ENCODE peak calls at places on chromosome X, in eight cellular contexts. R is right lobe of liver, S is tibial nerve, Y is cardiac muscle cell, L is SK-N-SH, W is GM23338, K is A549, B is pancreas. T is an unnamed sample. For H3K4me1, the result is how much of the 10 kb centered on the place peaks cover.

GRCh38 chrX:270848-271367 is 10.3 kb upstream of the PLCXD1 start:
- DNase-seq in W (peak), Y (no peak), L (no peak), B (no peak), K (no peak), R (peak), S (peak), T (peak)

GRCh38 chrX:68719904-68720614 is 72.6 kb downstream of the STARD8 start:
- DNase-seq in W (peak), Y (no peak), L (no peak), K (peak), S (no peak), R (peak), B (no peak), T (peak)

GRCh38 chrX:64097891-64098290 is 107.6 kb downstream of the AMER1 start:
- DNase-seq in L (no peak), B (no peak), K (no peak), Y (no peak), W (no peak), S (no peak), R (no peak), T (no peak)

GRCh38 chrX:17476411-17476810 is 101.4 kb downstream of the NHS start:
- DNase-seq in R (no peak), L (no peak), B (no peak), S (no peak), Y (no peak), W (no peak), K (no peak), T (no peak)

GRCh38 chrX:42803320-42803719 is 25.4 kb upstream of the PPP1R2C start:
- DNase-seq in W (no peak), Y (no peak), S (no peak), R (no peak), B (no peak), L (no peak), K (no peak), T (no peak)

GRCh38 chrX:43949669-43950068 is 23.5 kb downstream of the NDP start:
- DNase-seq in B (no peak), L (no peak), R (peak), K (peak), Y (peak), S (peak), W (peak), T (no peak)

GRCh38 chrX:148133099-148133725 is 152.1 kb downstream of the FMR1NB start:
- DNase-seq in B (no peak), Y (no peak), L (no peak), S (no peak), R (no peak), K (peak), W (peak), T (no peak)

GRCh38 chrX:88135735-88136134 is 611.3 kb upstream of the CPXCR1 start:
- DNase-seq in K (no peak), Y (peak), R (no peak), B (no peak), L (no peak), S (no peak), W (peak), T (peak)

GRCh38 chrX:22800360-22800759 is 199.4 kb upstream of the DDX53 start:
- DNase-seq in K (peak), S (peak), L (no peak), R (no peak), W (peak), B (no peak), Y (no peak), T (peak)

GRCh38 chrX:103585421-103586313 is at the start of gene TCEAL4:
- DNase-seq in S (peak), K (peak), R (peak), Y (peak), W (peak), B (peak), L (peak), T (peak)

GRCh38 chrX:2576793-2577192 is 76.0 kb upstream of the DHRSX start:
- DNase-seq in L (no peak), W (no peak), S (no peak), K (peak), R (no peak), Y (no peak), B (no peak), T (no peak)

GRCh38 chrX:67723580-67724351 is 179.9 kb downstream of the AR start:
- DNase-seq in Y (no peak), R (no peak), L (no peak), W (no peak), B (no peak), K (no peak), S (no peak), T (no peak)

DNA sequence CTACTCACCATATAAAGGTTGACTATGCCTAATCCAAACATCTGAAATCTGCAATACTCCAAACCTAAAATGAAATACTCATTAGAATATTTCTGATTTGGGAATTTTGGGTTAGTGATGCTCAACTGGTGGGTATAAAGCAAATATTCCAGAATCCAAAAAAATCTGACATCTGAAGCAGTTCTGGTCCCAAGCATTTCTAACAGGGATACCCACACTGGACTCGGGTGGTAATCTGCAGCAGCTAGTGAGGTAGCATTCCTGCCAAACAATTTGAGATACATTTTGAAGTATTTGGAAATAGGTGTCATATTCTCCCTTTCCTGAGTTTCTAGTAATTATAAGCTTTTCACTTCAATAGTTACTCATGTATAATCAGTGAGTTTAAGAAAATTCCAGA is 49.6 kb upstream of the RPA4 start:
- DNase-seq in Y (no peak), S (no peak), K (no peak), B (no peak), W (no peak), L (no peak), R (no peak), T (no peak)
- H3K4me1 ChIP-seq in Y (under half), S (under half), K (under half), B (under half), W (under half), L (under half), R (under half), T (under half)

GRCh38 chrX:39150210-39150609 is 349.0 kb downstream of the MID1IP1 start:
- DNase-seq in R (no peak), Y (no peak), K (no peak), S (no peak), W (peak), L (no peak), B (no peak), T (no peak)
- TF ChIP-seq CTCF in R (no peak), Y (no peak), K (no peak), S (no peak), W (no peak), L (no peak), B (no peak), T (no peak)

DNA sequence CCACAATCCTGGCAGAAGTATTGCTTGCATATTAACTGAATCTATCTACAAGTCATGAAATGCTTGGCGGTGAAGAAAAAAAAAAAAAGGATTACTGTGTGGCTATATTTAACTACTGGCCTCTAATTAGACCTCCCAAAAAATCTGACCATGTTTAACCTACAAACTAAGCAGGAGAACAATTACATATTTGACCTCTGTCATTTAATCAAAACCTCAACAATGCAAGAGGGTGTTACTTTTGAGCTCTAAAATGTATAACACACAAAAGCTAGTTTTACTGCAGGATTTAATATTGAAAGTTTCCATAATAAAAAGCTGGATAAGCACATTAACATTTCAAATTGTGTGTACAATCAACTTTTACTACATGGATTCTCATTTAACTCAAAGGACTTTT is 1.5 kb downstream of the ITM2A start:
- DNase-seq in Y (no peak), L (no peak), S (no peak), B (no peak), K (no peak), R (no peak), W (no peak), T (no peak)
- H3K4me3 ChIP-seq in Y (no peak), L (no peak), S (no peak), B (no peak), K (no peak), R (no peak), W (peak), T (no peak)

GRCh38 chrX:65696613-65697012 is 29.2 kb downstream of the MSN start:
- DNase-seq in W (no peak), B (no peak), Y (no peak), K (no peak), S (no peak), L (no peak), R (no peak), T (no peak)
- H3K4me1 ChIP-seq in W (under half), B (under half), Y (under half), K (under half), S (under half), L (under half), R (under half), T (under half)

DNA sequence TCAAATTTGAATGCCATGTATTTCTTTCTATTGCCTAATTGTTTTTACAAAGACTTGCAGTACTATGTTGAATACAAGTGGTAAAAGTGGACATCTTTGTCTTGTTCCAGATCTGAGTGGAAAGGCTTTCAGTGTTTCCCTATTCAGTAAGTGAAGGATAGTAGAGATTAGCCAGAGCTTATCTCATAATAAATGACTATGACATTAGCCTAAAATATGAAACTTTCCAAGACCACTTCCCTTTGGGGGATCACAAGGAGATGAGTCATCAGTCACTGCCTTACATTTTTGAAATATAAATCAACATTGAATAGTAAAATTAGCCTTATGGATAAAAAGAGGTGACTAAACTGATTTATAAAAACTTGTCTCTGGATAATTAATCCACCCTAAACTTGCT is 554.1 kb upstream of the MAGEB2 start:
- DNase-seq in K (peak), W (no peak), R (no peak), S (no peak), L (no peak), Y (no peak), B (no peak), T (no peak)
- TF ChIP-seq CTCF in K (no peak), W (no peak), R (no peak), S (no peak), L (no peak), Y (no peak), B (no peak), T (no peak)